ENCODE peak calls at places on chromosomes 2 and 18, in eight cellular contexts. One of them, this sample, is unnamed.

GRCh38 chr2:64456298-64456697 is 2.3 kb downstream of the LGALSL start:
- DNase-seq in Peyer's patch: no peak
- DNase-seq in cardiac muscle cell: peak
- DNase-seq in WERI-Rb-1: no peak
- DNase-seq in cardiac fibroblast: no peak
- DNase-seq in uterus: no peak
- DNase-seq in GM23338: no peak
- DNase-seq in HFF-Myc: no peak
- DNase-seq in this sample: no peak

GRCh38 chr2:112183327-112184025 is 45.3 kb downstream of the FBLN7 start:
- DNase-seq in WERI-Rb-1: no peak
- DNase-seq in cardiac fibroblast: no peak
- DNase-seq in GM23338: no peak
- DNase-seq in cardiac muscle cell: no peak
- DNase-seq in HFF-Myc: no peak
- DNase-seq in uterus: no peak
- DNase-seq in Peyer's patch: no peak
- DNase-seq in this sample: no peak

GRCh38 chr18:5600376-5601071 is 56.7 kb upstream of the EPB41L3 start:
- DNase-seq in cardiac fibroblast: peak
- DNase-seq in uterus: no peak
- DNase-seq in GM23338: peak
- DNase-seq in Peyer's patch: no peak
- DNase-seq in cardiac muscle cell: peak
- DNase-seq in WERI-Rb-1: no peak
- DNase-seq in HFF-Myc: no peak
- DNase-seq in this sample: peak

GRCh38 chr2:41716497-41716896 is 331.3 kb upstream of the PKDCC start:
- DNase-seq in Peyer's patch: no peak
- DNase-seq in cardiac fibroblast: no peak
- DNase-seq in HFF-Myc: no peak
- DNase-seq in GM23338: peak
- DNase-seq in cardiac muscle cell: no peak
- DNase-seq in WERI-Rb-1: no peak
- DNase-seq in uterus: no peak
- DNase-seq in this sample: no peak

GRCh38 chr2:29114841-29115609 is at the start of gene CLIP4:
- DNase-seq in Peyer's patch: peak
- DNase-seq in GM23338: peak
- DNase-seq in WERI-Rb-1: peak
- DNase-seq in HFF-Myc: no peak
- DNase-seq in cardiac fibroblast: peak
- DNase-seq in uterus: peak
- DNase-seq in cardiac muscle cell: peak
- DNase-seq in this sample: peak

GRCh38 chr18:68172842-68173549 is 541.9 kb downstream of the TMX3 start:
- DNase-seq in cardiac muscle cell: peak
- DNase-seq in cardiac fibroblast: no peak
- DNase-seq in HFF-Myc: no peak
- DNase-seq in Peyer's patch: no peak
- DNase-seq in WERI-Rb-1: no peak
- DNase-seq in GM23338: peak
- DNase-seq in uterus: no peak
- DNase-seq in this sample: no peak

GRCh38 chr2:23312996-23313606 is 71.9 kb upstream of the KLHL29 start:
- DNase-seq in HFF-Myc: no peak
- DNase-seq in GM23338: peak
- DNase-seq in Peyer's patch: no peak
- DNase-seq in WERI-Rb-1: peak
- DNase-seq in cardiac muscle cell: peak
- DNase-seq in uterus: no peak
- DNase-seq in cardiac fibroblast: peak
- DNase-seq in this sample: no peak

GRCh38 chr2:20182241-20182931 is 42.5 kb downstream of the SDC1 start:
- DNase-seq in Peyer's patch: no peak
- DNase-seq in GM23338: no peak
- DNase-seq in cardiac fibroblast: peak
- DNase-seq in WERI-Rb-1: no peak
- DNase-seq in cardiac muscle cell: no peak
- DNase-seq in uterus: no peak
- DNase-seq in HFF-Myc: no peak
- DNase-seq in this sample: peak

GRCh38 chr2:205022751-205023150 is 477.5 kb downstream of the PARD3B start:
- DNase-seq in WERI-Rb-1: no peak
- DNase-seq in HFF-Myc: no peak
- DNase-seq in uterus: no peak
- DNase-seq in cardiac muscle cell: no peak
- DNase-seq in Peyer's patch: no peak
- DNase-seq in GM23338: no peak
- DNase-seq in cardiac fibroblast: no peak
- DNase-seq in this sample: no peak

DNA sequence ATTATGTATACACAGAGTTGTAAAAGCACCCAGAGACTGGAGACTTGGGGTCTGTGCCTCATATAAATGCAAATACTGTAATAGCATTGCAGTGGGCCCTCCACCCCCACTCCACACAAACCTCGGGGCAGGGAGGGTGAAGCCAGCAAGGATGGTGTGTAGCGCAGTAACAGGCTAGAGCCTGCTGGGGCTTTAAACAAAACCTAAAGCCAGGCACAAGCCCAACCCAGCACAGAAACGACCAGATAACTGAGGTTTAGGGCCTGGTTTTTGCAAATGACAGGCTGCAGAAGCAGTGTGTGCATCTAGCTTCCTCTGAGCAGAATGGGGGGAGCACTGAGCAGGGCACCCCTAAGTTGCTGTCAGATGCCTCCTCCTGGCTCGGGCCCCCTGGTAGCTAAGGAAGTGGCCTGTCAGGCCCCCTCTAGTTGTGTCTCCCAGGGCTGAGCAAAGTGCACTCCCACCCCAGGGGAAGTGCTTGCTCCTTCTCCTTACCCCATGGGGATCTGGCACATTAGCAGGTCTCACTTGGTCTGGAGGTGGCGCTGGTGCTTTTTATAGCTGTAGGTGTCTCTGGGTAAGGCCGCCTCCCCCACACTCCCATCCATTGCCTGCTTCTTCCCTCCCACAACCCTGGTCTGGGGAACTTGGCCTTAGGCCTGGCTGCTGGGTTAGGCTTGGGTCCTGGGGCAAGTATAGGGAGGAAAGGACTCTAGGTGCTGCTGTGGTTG is 135.1 kb downstream of the CELF4 start:
- DNase-seq in HFF-Myc: no peak
- DNase-seq in cardiac muscle cell: no peak
- DNase-seq in Peyer's patch: no peak
- DNase-seq in uterus: no peak
- DNase-seq in WERI-Rb-1: peak
- DNase-seq in cardiac fibroblast: no peak
- DNase-seq in GM23338: peak
- DNase-seq in this sample: no peak
- TF ChIP-seq CTCF in HFF-Myc: no peak
- TF ChIP-seq CTCF in cardiac muscle cell: no peak
- TF ChIP-seq CTCF in Peyer's patch: no peak
- TF ChIP-seq CTCF in uterus: no peak
- TF ChIP-seq CTCF in WERI-Rb-1: peak
- TF ChIP-seq CTCF in cardiac fibroblast: no peak
- TF ChIP-seq CTCF in GM23338: peak
- TF ChIP-seq CTCF in this sample: no peak

GRCh38 chr2:190177249-190177648 is 114.7 kb upstream of the MSTN start:
- DNase-seq in HFF-Myc: no peak
- DNase-seq in Peyer's patch: no peak
- DNase-seq in cardiac fibroblast: no peak
- DNase-seq in WERI-Rb-1: no peak
- DNase-seq in GM23338: peak
- DNase-seq in uterus: no peak
- DNase-seq in cardiac muscle cell: peak
- DNase-seq in this sample: no peak

GRCh38 chr2:190169221-190170072 is 106.9 kb upstream of the MSTN start:
- DNase-seq in Peyer's patch: no peak
- DNase-seq in WERI-Rb-1: no peak
- DNase-seq in cardiac muscle cell: no peak
- DNase-seq in uterus: no peak
- DNase-seq in HFF-Myc: no peak
- DNase-seq in GM23338: no peak
- DNase-seq in cardiac fibroblast: no peak
- DNase-seq in this sample: no peak

GRCh38 chr2:190178066-190178722 is 115.7 kb upstream of the MSTN start:
- DNase-seq in cardiac fibroblast: no peak
- DNase-seq in GM23338: peak
- DNase-seq in HFF-Myc: no peak
- DNase-seq in uterus: no peak
- DNase-seq in WERI-Rb-1: no peak
- DNase-seq in Peyer's patch: no peak
- DNase-seq in cardiac muscle cell: no peak
- DNase-seq in this sample: no peak

GRCh38 chr2:190170673-190171072 is 108.1 kb upstream of the MSTN start:
- DNase-seq in HFF-Myc: no peak
- DNase-seq in Peyer's patch: no peak
- DNase-seq in cardiac fibroblast: no peak
- DNase-seq in uterus: no peak
- DNase-seq in cardiac muscle cell: no peak
- DNase-seq in GM23338: no peak
- DNase-seq in WERI-Rb-1: no peak
- DNase-seq in this sample: no peak

GRCh38 chr2:190173382-190173781 is 110.9 kb upstream of the MSTN start:
- DNase-seq in cardiac muscle cell: no peak
- DNase-seq in uterus: no peak
- DNase-seq in WERI-Rb-1: no peak
- DNase-seq in cardiac fibroblast: no peak
- DNase-seq in GM23338: no peak
- DNase-seq in Peyer's patch: no peak
- DNase-seq in HFF-Myc: no peak
- DNase-seq in this sample: no peak
- H3K4me3 ChIP-seq in cardiac muscle cell: no peak
- H3K4me3 ChIP-seq in uterus: no peak
- H3K4me3 ChIP-seq in WERI-Rb-1: no peak
- H3K4me3 ChIP-seq in cardiac fibroblast: no peak
- H3K4me3 ChIP-seq in GM23338: no peak
- H3K4me3 ChIP-seq in Peyer's patch: no peak
- H3K4me3 ChIP-seq in HFF-Myc: no peak
- H3K4me3 ChIP-seq in this sample: no peak

GRCh38 chr2:217887841-217888665 is 114.7 kb downstream of the TNS1 start:
- DNase-seq in GM23338: no peak
- DNase-seq in WERI-Rb-1: no peak
- DNase-seq in Peyer's patch: no peak
- DNase-seq in HFF-Myc: no peak
- DNase-seq in cardiac fibroblast: peak
- DNase-seq in uterus: no peak
- DNase-seq in cardiac muscle cell: no peak
- DNase-seq in this sample: peak

GRCh38 chr2:217892560-217892959 is 110.2 kb downstream of the TNS1 start:
- DNase-seq in cardiac fibroblast: no peak
- DNase-seq in WERI-Rb-1: no peak
- DNase-seq in GM23338: no peak
- DNase-seq in uterus: no peak
- DNase-seq in Peyer's patch: no peak
- DNase-seq in HFF-Myc: no peak
- DNase-seq in cardiac muscle cell: no peak
- DNase-seq in this sample: no peak

GRCh38 chr2:217893440-217893839 is 109.4 kb downstream of the TNS1 start:
- DNase-seq in HFF-Myc: no peak
- DNase-seq in uterus: no peak
- DNase-seq in cardiac fibroblast: no peak
- DNase-seq in GM23338: no peak
- DNase-seq in cardiac muscle cell: no peak
- DNase-seq in WERI-Rb-1: no peak
- DNase-seq in Peyer's patch: no peak
- DNase-seq in this sample: no peak

GRCh38 chr2:217889656-217890055 is 113.1 kb downstream of the TNS1 start:
- DNase-seq in uterus: no peak
- DNase-seq in Peyer's patch: no peak
- DNase-seq in WERI-Rb-1: no peak
- DNase-seq in cardiac muscle cell: no peak
- DNase-seq in GM23338: no peak
- DNase-seq in cardiac fibroblast: no peak
- DNase-seq in HFF-Myc: no peak
- DNase-seq in this sample: no peak

GRCh38 chr2:217890445-217890844 is 112.3 kb downstream of the TNS1 start:
- DNase-seq in HFF-Myc: no peak
- DNase-seq in uterus: peak
- DNase-seq in cardiac fibroblast: peak
- DNase-seq in Peyer's patch: no peak
- DNase-seq in GM23338: no peak
- DNase-seq in cardiac muscle cell: peak
- DNase-seq in WERI-Rb-1: peak
- DNase-seq in this sample: peak
- TF ChIP-seq CTCF in HFF-Myc: no peak
- TF ChIP-seq CTCF in uterus: peak
- TF ChIP-seq CTCF in cardiac fibroblast: peak
- TF ChIP-seq CTCF in Peyer's patch: no peak
- TF ChIP-seq CTCF in GM23338: no peak
- TF ChIP-seq CTCF in cardiac muscle cell: peak
- TF ChIP-seq CTCF in WERI-Rb-1: peak
- TF ChIP-seq CTCF in this sample: peak

GRCh38 chr2:161101406-161101805 is 58.8 kb upstream of the TANK start:
- DNase-seq in HFF-Myc: no peak
- DNase-seq in WERI-Rb-1: no peak
- DNase-seq in Peyer's patch: no peak
- DNase-seq in GM23338: peak
- DNase-seq in cardiac muscle cell: no peak
- DNase-seq in uterus: no peak
- DNase-seq in cardiac fibroblast: no peak
- DNase-seq in this sample: no peak

GRCh38 chr2:161103451-161103831 is 56.8 kb upstream of the TANK start:
- DNase-seq in Peyer's patch: no peak
- DNase-seq in cardiac fibroblast: no peak
- DNase-seq in uterus: no peak
- DNase-seq in GM23338: no peak
- DNase-seq in HFF-Myc: no peak
- DNase-seq in WERI-Rb-1: no peak
- DNase-seq in cardiac muscle cell: no peak
- DNase-seq in this sample: no peak

GRCh38 chr2:161107265-161107664 is 53.0 kb upstream of the TANK start:
- DNase-seq in HFF-Myc: no peak
- DNase-seq in GM23338: no peak
- DNase-seq in uterus: no peak
- DNase-seq in Peyer's patch: no peak
- DNase-seq in cardiac fibroblast: no peak
- DNase-seq in WERI-Rb-1: no peak
- DNase-seq in cardiac muscle cell: no peak
- DNase-seq in this sample: no peak

GRCh38 chr2:161102770-161103450 is 57.3 kb upstream of the TANK start:
- DNase-seq in WERI-Rb-1: no peak
- DNase-seq in cardiac muscle cell: no peak
- DNase-seq in GM23338: no peak
- DNase-seq in cardiac fibroblast: peak
- DNase-seq in HFF-Myc: no peak
- DNase-seq in uterus: no peak
- DNase-seq in Peyer's patch: no peak
- DNase-seq in this sample: peak

DNA sequence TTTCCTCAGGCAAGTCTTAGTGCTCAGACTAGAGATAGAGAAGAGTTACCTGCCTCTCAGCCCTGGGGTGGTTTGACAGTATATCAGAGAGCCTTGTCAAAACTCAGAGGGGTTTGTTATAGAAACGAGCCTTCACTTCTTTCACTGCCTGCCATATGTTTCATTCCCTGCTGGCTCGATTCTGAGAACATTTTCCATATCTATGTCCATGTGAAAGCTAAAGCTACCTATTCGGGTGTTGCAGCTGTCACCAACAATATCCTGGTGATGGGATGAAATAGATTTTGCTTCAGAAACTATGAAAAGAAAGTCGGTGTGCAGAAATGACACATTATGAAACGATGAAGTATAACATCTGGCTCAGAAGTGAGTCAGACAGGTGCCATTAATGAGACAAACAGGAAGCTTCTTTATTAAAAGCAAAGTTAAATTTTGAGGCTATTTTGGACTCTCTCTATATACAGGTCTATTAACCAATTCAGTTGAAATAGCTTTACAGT is 56.1 kb upstream of the TANK start:
- DNase-seq in cardiac muscle cell: no peak
- DNase-seq in uterus: no peak
- DNase-seq in HFF-Myc: peak
- DNase-seq in WERI-Rb-1: no peak
- DNase-seq in Peyer's patch: no peak
- DNase-seq in cardiac fibroblast: no peak
- DNase-seq in GM23338: no peak
- DNase-seq in this sample: no peak
- H3K4me3 ChIP-seq in cardiac muscle cell: no peak
- H3K4me3 ChIP-seq in uterus: no peak
- H3K4me3 ChIP-seq in HFF-Myc: no peak
- H3K4me3 ChIP-seq in WERI-Rb-1: no peak
- H3K4me3 ChIP-seq in Peyer's patch: no peak
- H3K4me3 ChIP-seq in cardiac fibroblast: no peak
- H3K4me3 ChIP-seq in GM23338: no peak
- H3K4me3 ChIP-seq in this sample: no peak